ENCODE peak calls at places on chromosomes 4 and X, in ten cellular contexts. N, R, F, I, C, Y, H, Z, V and E are unnamed samples.
A peak's percentile ranks its signal among the peaks of the same experiment; 100 is the strongest.

GRCh38 chr4:152374153-152374552 is 161.7 kb downstream of the FBXW7 start:
- DNase-seq in Z (no peak), V (no peak), R (no peak), F (no peak), N (no peak), C (no peak), I (no peak), H (no peak), Y (no peak), E (no peak)

GRCh38 chr4:146342600-146343192 is 128.4 kb downstream of the REELD1 start:
- DNase-seq in C (no peak), Y (no peak), V (peak; percentile 15), R (no peak), H (no peak), F (peak; percentile 34), I (no peak), Z (peak; percentile 47), N (no peak), E (peak; percentile 66)

GRCh38 chr4:104451573-104451972 is 43.1 kb downstream of the CXXC4 start:
- DNase-seq in R (no peak), I (no peak), F (peak; percentile 9), C (no peak), N (no peak), Z (no peak), Y (no peak), H (no peak), V (no peak), E (no peak)

GRCh38 chrX:40543661-40544328 is 37.0 kb upstream of the ATP6AP2 start:
- DNase-seq in Z (peak; percentile 71), I (no peak), F (peak; percentile 90), V (peak; percentile 33), R (no peak), N (no peak), C (no peak), Y (no peak), H (no peak), E (peak; percentile 55)

GRCh38 chr4:101643201-101643600 is 147.3 kb upstream of the BANK1 start:
- DNase-seq in F (no peak), Y (no peak), Z (no peak), V (no peak), N (no peak), R (no peak), H (no peak), I (no peak), C (no peak), E (no peak)

GRCh38 chr4:82801910-82802521 is 3.4 kb upstream of the SCD5 start:
- DNase-seq in N (no peak), Y (no peak), I (no peak), V (no peak), Z (peak; percentile 51), F (no peak), H (no peak), R (no peak), C (no peak), E (peak; percentile 54)

GRCh38 chr4:8255698-8256441 is 13.7 kb upstream of the HTRA3 start:
- DNase-seq in N (peak; percentile 35), H (no peak), C (no peak), V (no peak), F (no peak), Y (no peak), R (no peak), I (peak; percentile 94), Z (peak; percentile 43), E (peak; percentile 59)

GRCh38 chrX:150936556-150936955 is 38.1 kb upstream of the CD99L2 start:
- DNase-seq in Y (no peak), Z (no peak), I (no peak), N (no peak), R (no peak), C (no peak), F (no peak), H (no peak), V (no peak), E (no peak)

GRCh38 chr4:69832326-69833030 is 27.5 kb downstream of the SULT1E1 start:
- DNase-seq in Y (no peak), C (no peak), Z (no peak), N (no peak), F (no peak), H (no peak), I (no peak), R (peak; percentile 19), V (no peak), E (no peak)

GRCh38 chr4:70722199-70722791 is 531 bp downstream of the RUFY3 start:
- DNase-seq in C (no peak), H (no peak), Z (peak; percentile 83), I (no peak), F (no peak), Y (peak; percentile 56), V (peak; percentile 25), R (no peak), N (no peak), E (peak; percentile 72)

GRCh38 chrX:20913760-20914159 is 460.5 kb upstream of the CNKSR2 start:
- DNase-seq in H (no peak), F (peak; percentile 54), C (no peak), N (no peak), I (no peak), Y (no peak), Z (no peak), R (peak; percentile 63), V (no peak), E (peak; percentile 6)

GRCh38 chrX:104270916-104271512 is 16.3 kb upstream of the ESX1 start:
- DNase-seq in I (no peak), N (peak; percentile 23), F (peak; percentile 65), Y (peak; percentile 31), Z (peak; percentile 22), H (peak; percentile 31), R (no peak), C (no peak), V (peak; percentile 29), E (peak; percentile 51)

GRCh38 chr4:128060620-128061565 is at the start of gene LARP1B:
- DNase-seq in Z (peak; percentile 95), C (peak; percentile 81), I (peak; percentile 94), F (peak; percentile 96), H (peak; percentile 96), R (peak; percentile 95), N (peak; percentile 96), Y (peak; percentile 96), V (peak; percentile 94), E (peak; percentile 96)

GRCh38 chr4:189124149-189124758 is 816.4 kb upstream of the FRG1 start:
- DNase-seq in H (no peak), F (peak; percentile 53), Y (peak; percentile 41), N (no peak), R (no peak), Z (peak; percentile 74), V (no peak), I (no peak), C (no peak), E (peak; percentile 33)

GRCh38 chr4:122827258-122827887 is 742 bp downstream of the FGF2 start:
- DNase-seq in Z (peak; percentile 25), R (peak; percentile 19), I (peak; percentile 60), N (peak; percentile 60), Y (peak; percentile 73), H (peak; percentile 42), V (peak; percentile 57), C (no peak), F (peak; percentile 57), E (peak; percentile 61)

GRCh38 chr4:32748061-32748460 is 2027.9 kb downstream of the PCDH7 start:
- DNase-seq in R (no peak), H (no peak), I (no peak), V (no peak), Y (no peak), C (no peak), Z (no peak), F (no peak), N (no peak), E (no peak)

GRCh38 chrX:107485019-107485418 is 35.6 kb downstream of the FRMPD3 start:
- DNase-seq in F (no peak), H (no peak), Z (no peak), C (no peak), I (no peak), Y (no peak), V (no peak), N (no peak), R (no peak), E (no peak)
- TF ChIP-seq CTCF in F (no peak), H (no peak), Z (no peak), C (no peak), I (no peak), Y (no peak), V (no peak), N (no peak), R (no peak), E (no peak)

GRCh38 chrX:119417842-119418241 is 18.7 kb downstream of the SLC25A43 start:
- DNase-seq in Y (no peak), R (no peak), F (no peak), V (no peak), I (no peak), N (no peak), Z (no peak), C (no peak), H (no peak), E (peak; percentile 3)
- TF ChIP-seq CTCF in Y (no peak), R (no peak), F (peak; percentile 33), V (no peak), I (peak; percentile 51), N (peak; percentile 23), Z (peak; percentile 31), C (peak; percentile 19), H (peak; percentile 43), E (no peak)

DNA sequence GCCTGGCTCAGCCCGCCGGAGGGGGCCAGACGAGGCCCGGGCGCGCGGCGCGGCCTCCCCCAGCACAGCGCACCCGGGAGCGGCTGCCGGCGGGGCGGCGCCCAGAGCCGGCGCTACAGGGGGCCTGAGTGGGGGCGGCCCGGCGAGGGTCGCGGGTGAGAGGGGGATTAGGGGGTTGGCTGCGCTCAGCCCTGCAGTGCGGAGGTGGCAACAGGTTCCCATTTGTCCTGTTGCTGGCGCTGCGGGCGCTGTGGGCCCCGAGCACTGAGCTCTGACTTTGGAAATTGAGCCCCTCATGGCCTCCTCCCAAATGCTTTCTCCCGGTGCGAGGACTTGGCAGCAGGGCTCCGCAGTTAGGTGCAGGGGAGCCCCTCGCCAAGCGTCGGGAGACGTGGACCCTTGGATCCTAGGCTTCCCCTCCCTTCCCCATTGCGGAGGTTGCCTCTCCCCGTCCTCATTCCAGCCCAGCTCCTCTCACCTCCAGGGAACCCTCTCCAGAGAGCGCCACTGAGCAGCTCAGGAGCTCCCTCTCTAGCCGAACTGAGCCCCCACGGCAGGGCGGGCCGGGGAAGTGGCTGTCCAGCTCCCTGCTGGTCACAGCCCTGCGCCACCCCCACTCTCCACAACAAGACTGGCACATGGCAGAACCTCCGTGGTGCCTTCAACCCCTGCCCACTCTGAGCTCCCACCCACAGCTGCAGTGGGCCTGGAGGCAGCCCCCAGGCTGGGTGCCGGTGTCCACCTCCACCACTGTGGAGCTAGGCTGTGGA is 2.5 kb upstream of the DUSP9 start:
- DNase-seq in C (no peak), F (peak; percentile 60), R (no peak), N (no peak), Y (peak; percentile 15), H (no peak), I (no peak), V (peak; percentile 3), Z (no peak), E (no peak)
- TF ChIP-seq CTCF in C (no peak), F (peak; percentile 23), R (no peak), N (no peak), Y (no peak), H (no peak), I (no peak), V (no peak), Z (no peak), E (no peak)

GRCh38 chr4:37641352-37641751 is 44.8 kb downstream of the RELL1 start:
- DNase-seq in Y (no peak), Z (no peak), R (no peak), H (no peak), N (no peak), I (no peak), F (no peak), V (no peak), C (no peak), E (no peak)
- TF ChIP-seq CTCF in Y (no peak), Z (no peak), R (no peak), H (no peak), N (no peak), I (no peak), F (no peak), V (no peak), C (no peak), E (no peak)